ENCODE peak calls at places on chromosomes 5 and 9, in six cellular contexts. Z is HepG2, Q is kidney epithelial cell, L is fibroblast of lung, N is Caco-2, U is lung. G is an unnamed sample. For H3K27me3, the result is how much of the 10 kb centered on the place peaks cover.

GRCh38 chr9:137784046-137784445 is 93.5 kb upstream of the CACNA1B start:
- DNase-seq in U (no peak), L (no peak), Z (no peak), N (no peak), Q (no peak), G (no peak)

GRCh38 chr5:129909225-129909624 is 5.0 kb downstream of the CHSY3 start:
- DNase-seq in L (no peak), N (no peak), Q (no peak), U (no peak), Z (no peak), G (no peak)

GRCh38 chr9:113220467-113221002 is 542 bp downstream of the FKBP15 start:
- DNase-seq in N (no peak), Q (no peak), Z (no peak), U (no peak), L (peak), G (peak)

GRCh38 chr5:96844476-96844990 is 31.8 kb upstream of the ERAP2 start:
- DNase-seq in Q (no peak), U (no peak), L (no peak), Z (no peak), N (no peak), G (no peak)

GRCh38 chr9:92590386-92590785 is 54.6 kb upstream of the ECM2 start:
- DNase-seq in L (peak), Q (no peak), Z (no peak), N (no peak), U (no peak), G (no peak)

GRCh38 chr5:1007221-1007680 is 1.4 kb upstream of the NKD2 start:
- DNase-seq in Q (no peak), N (no peak), Z (no peak), L (no peak), U (peak), G (no peak)

GRCh38 chr5:6849569-6849968 is 136.3 kb downstream of the TENT4A start:
- DNase-seq in L (no peak), Q (no peak), U (no peak), Z (no peak), N (no peak), G (no peak)

GRCh38 chr5:89211836-89212235 is 328.9 kb upstream of the MEF2C start:
- DNase-seq in N (no peak), U (no peak), Q (peak), Z (no peak), L (peak), G (no peak)

GRCh38 chr9:6759114-6759977 is 1.6 kb downstream of the KDM4C start:
- DNase-seq in N (no peak), Z (peak), Q (peak), L (peak), U (no peak), G (no peak)

GRCh38 chr5:168317096-168317520 is 25.7 kb downstream of the WWC1 start:
- DNase-seq in U (no peak), N (no peak), L (no peak), Z (no peak), Q (no peak), G (no peak)

GRCh38 chr5:157354825-157355224 is 88.9 kb downstream of the CYFIP2 start:
- DNase-seq in U (no peak), Z (no peak), Q (no peak), L (no peak), N (peak), G (no peak)

GRCh38 chr9:114263853-114264510 is 58.9 kb upstream of the ORM1 start:
- DNase-seq in N (peak), U (no peak), Z (no peak), Q (no peak), L (no peak), G (no peak)

GRCh38 chr5:93595420-93596136 is 12.6 kb downstream of the NR2F1 start:
- DNase-seq in Z (no peak), N (no peak), L (no peak), Q (no peak), U (no peak), G (no peak)
- H3K27me3 ChIP-seq in Z (under half), N (under half), L (under half), Q (under half), U (under half), G (under half)

DNA sequence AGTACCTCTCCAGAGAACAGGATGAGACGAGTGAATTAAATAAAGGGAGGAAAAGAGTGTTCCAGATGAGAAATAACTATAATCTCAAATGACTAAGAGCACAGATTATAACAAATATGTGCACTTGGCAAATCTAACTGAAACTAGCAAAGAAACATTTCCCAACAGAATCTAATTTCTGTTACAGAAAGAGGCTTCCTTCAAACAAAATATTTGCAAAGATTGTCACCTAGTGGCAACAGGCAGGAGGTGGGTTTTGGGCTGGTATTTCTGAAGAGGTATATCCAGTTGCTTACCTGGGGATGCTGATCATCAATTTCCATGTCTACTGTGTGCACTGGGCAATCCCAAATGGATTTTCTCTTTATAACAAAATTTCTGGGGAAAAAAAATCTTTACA is 5.6 kb upstream of the SPDL1 start:
- DNase-seq in Q (no peak), N (peak), L (peak), U (no peak), Z (no peak), G (no peak)
- TF ChIP-seq CTCF in Q (peak), N (peak), L (peak), U (no peak), Z (peak), G (peak)

GRCh38 chr9:126700903-126701819 is 87.4 kb downstream of the LMX1B start:
- DNase-seq in Z (no peak), L (no peak), U (no peak), N (no peak), Q (no peak), G (no peak)
- H3K27me3 ChIP-seq in Z (half or more), L (under half), U (under half), N (under half), Q (under half), G (under half)

DNA sequence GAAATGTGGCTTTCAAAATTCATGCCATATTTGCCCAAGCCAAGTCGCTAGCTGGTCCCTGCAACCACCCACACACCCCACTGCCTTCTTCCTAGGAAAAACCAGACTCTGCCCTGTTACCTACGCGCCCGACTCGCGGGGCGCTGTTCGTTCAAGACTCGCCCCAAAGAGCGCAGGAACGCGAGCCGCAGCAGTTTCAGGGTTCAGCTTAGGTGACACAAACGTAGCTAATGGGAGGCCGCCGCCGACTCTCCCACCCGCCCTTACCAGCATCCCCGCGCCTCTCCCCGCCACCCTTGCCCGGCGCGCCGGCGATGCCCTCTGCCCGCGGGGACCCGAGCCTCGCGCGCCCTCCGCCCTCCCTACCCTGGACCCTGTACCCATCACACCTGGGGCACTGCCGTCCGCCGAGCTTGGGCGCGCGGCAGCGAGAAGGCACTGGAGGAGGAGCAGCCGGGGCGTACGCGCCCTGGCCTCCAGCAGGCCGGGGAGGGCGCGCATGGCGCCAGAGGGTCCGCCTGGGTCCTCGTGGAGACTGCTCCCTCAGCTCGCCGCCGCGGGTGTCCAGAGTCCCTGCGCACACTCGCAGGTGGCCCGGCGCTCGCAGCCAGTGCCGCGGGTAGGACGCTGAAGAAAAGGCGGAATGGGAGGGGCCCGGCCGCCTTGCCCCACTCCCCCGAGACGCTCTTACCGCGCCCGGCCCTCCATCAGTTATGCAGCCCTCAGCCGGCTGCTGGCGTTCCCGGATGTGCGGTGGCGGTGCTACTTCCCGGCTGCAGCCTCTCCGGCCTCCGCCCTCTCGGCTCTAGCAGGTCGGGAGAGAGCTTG is at the start of gene EMB:
- DNase-seq in L (peak), Z (no peak), U (peak), Q (peak), N (peak), G (peak)
- TF ChIP-seq CTCF in L (no peak), Z (no peak), U (no peak), Q (peak), N (peak), G (peak)

DNA sequence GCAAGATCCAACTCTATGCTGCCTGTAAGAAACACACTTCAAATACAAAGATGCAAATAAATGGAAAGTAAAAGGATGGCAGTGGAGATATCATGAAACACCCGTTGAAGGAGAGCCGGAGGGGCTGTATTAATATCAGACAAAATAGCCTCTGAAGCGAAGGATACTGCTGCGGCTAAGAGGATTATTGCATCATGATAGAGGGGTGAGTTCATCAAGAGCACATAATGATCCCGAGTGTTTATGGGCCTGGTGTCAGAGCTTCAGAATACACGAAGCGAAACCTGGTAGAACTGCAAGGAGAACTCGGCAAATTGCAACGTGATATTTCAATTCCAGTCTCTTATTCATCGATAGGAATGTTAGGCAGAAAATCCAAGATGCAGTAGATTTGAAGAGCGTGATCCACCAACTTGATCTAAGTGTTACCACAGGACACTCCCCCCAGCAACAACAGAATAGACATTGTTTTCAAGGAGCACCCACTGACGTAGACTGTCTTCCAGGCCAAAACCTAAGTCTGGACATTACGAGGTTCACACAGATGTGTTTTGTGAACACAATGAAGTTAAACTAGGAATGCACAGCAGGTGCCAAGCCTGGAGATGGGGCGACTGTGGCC is 27.7 kb upstream of the QSOX2 start:
- DNase-seq in L (peak), Q (no peak), N (no peak), Z (no peak), U (no peak), G (no peak)
- H3K27me3 ChIP-seq in L (under half), Q (half or more), N (under half), Z (half or more), U (under half), G (under half)

GRCh38 chr5:77461287-77461686 is 30.8 kb downstream of the WDR41 start:
- DNase-seq in N (no peak), Q (no peak), Z (no peak), U (no peak), L (no peak), G (no peak)
- TF ChIP-seq CTCF in N (no peak), Q (no peak), Z (no peak), U (no peak), L (no peak), G (no peak)